ENCODE peak calls at places on chromosomes 5 and 9, in six cellular contexts. E is NCI-H146; H is pancreas; N is sigmoid colon; G is stimulated activated CD8-positive, alpha-beta memory T cell treated with anti-CD3 and anti-CD28 coated beads, Interleukin-4, amount 100 ng/mL, for 4 hours; R is NCI-H1092. I is an unnamed sample.

GRCh38 chr9:127555830-127556820 is 56.0 kb upstream of the STXBP1 start:
- DNase-seq in E (no peak), H (no peak), N (peak), G (peak), R (no peak), I (no peak)

GRCh38 chr9:121305269-121305994 is 37.5 kb downstream of the GSN start:
- DNase-seq in E (no peak), H (peak), N (peak), G (no peak), R (no peak), I (peak)

GRCh38 chr5:87686018-87686417 is 273.3 kb upstream of the CCNH start:
- DNase-seq in E (no peak), H (no peak), N (no peak), G (no peak), R (no peak), I (no peak)

GRCh38 chr5:73739650-73740049 is 113.7 kb downstream of the ARHGEF28 start:
- DNase-seq in E (no peak), H (no peak), N (no peak), G (no peak), R (no peak), I (no peak)

GRCh38 chr9:35350827-35351549 is 138.9 kb upstream of the RUSC2 start:
- DNase-seq in E (no peak), H (no peak), N (no peak), G (no peak), R (no peak), I (no peak)

GRCh38 chr5:138965631-138966030 is 90.5 kb upstream of the LRRTM2 start:
- DNase-seq in E (no peak), H (no peak), N (no peak), G (no peak), R (no peak), I (no peak)

GRCh38 chr9:110260911-110261310 is 4.6 kb upstream of the TXN start:
- DNase-seq in E (no peak), H (no peak), N (no peak), G (no peak), R (no peak), I (no peak)

GRCh38 chr9:92607773-92608172 is 62.2 kb downstream of the IPPK start:
- DNase-seq in E (peak), H (no peak), N (no peak), G (no peak), R (peak), I (no peak)

GRCh38 chr9:115531410-115532130 is 413.6 kb upstream of the TNC start:
- DNase-seq in E (no peak), H (no peak), N (no peak), G (no peak), R (no peak), I (no peak)

GRCh38 chr5:112121268-112121667 is 297.8 kb downstream of the EPB41L4A start:
- DNase-seq in E (no peak), H (no peak), N (no peak), G (no peak), R (no peak), I (no peak)

GRCh38 chr5:133384120-133384855 is 228.1 kb downstream of the FSTL4 start:
- DNase-seq in E (no peak), H (no peak), N (peak), G (no peak), R (no peak), I (no peak)

GRCh38 chr9:82680179-82680935 is 382.6 kb downstream of the RASEF start:
- DNase-seq in E (peak), H (no peak), N (no peak), G (no peak), R (no peak), I (no peak)

GRCh38 chr9:715743-716400 is 125.6 kb upstream of the DMRT1 start:
- DNase-seq in E (no peak), H (no peak), N (no peak), G (no peak), R (no peak), I (no peak)

GRCh38 chr9:95436416-95436815 is 80.4 kb downstream of the PTCH1 start:
- DNase-seq in E (no peak), H (no peak), N (no peak), G (no peak), R (no peak), I (no peak)